ENCODE peak calls at places on chromosome 19, in six cellular contexts. L is Caki2, E is LoVo, V is tibial nerve, B is astrocyte of the cerebellum, R is T-helper 9 cell. Y is an unnamed sample.

GRCh38 chr19:34104099-34104498 is 68.2 kb upstream of the LSM14A start:
- DNase-seq in V (no peak), R (no peak), E (no peak), B (no peak), L (no peak), Y (no peak)

GRCh38 chr19:35446194-35446593 is 1.9 kb upstream of the FFAR2 start:
- DNase-seq in E (no peak), B (no peak), V (no peak), L (no peak), R (peak; percentile 9), Y (no peak)

GRCh38 chr19:15101479-15102082 is 5.6 kb upstream of the SYDE1 start:
- DNase-seq in B (peak; percentile 4), E (no peak), R (peak; percentile 21), V (no peak), L (peak; percentile 23), Y (no peak)

GRCh38 chr19:41530761-41531301 is 45.1 kb upstream of the CEACAM21 start:
- DNase-seq in B (no peak), V (no peak), E (no peak), L (no peak), R (no peak), Y (no peak)

GRCh38 chr19:15449620-15450527 is at the start of gene WIZ:
- DNase-seq in L (peak; percentile 37), R (peak; percentile 79), B (no peak), E (peak; percentile 70), V (peak; percentile 82), Y (no peak)

GRCh38 chr19:37778613-37779138 is 710 bp downstream of the ZNF573 start:
- DNase-seq in R (no peak), E (no peak), L (peak; percentile 41), V (no peak), B (no peak), Y (no peak)

GRCh38 chr19:6730153-6730804 is 7.1 kb downstream of the GPR108 start:
- DNase-seq in B (no peak), L (peak; percentile 63), E (no peak), R (peak; percentile 21), V (peak; percentile 86), Y (no peak)

GRCh38 chr19:12834976-12835757 is 788 bp upstream of the RTBDN start:
- DNase-seq in V (no peak), L (no peak), E (no peak), B (no peak), R (no peak), Y (no peak)

GRCh38 chr19:39709026-39709872 is 5.0 kb downstream of the LGALS14 start:
- DNase-seq in V (no peak), R (no peak), L (no peak), B (no peak), E (no peak), Y (no peak)

GRCh38 chr19:5941673-5942072 is 27.6 kb downstream of the CAPS start:
- DNase-seq in V (no peak), B (no peak), E (no peak), L (no peak), R (no peak), Y (no peak)

GRCh38 chr19:16559896-16560295 is 12.3 kb downstream of the SLC35E1 start:
- DNase-seq in B (peak; percentile 71), E (no peak), R (no peak), L (no peak), V (no peak), Y (no peak)

GRCh38 chr19:3104708-3104983 is 10.5 kb downstream of the GNA11 start:
- DNase-seq in L (no peak), B (no peak), V (no peak), E (no peak), R (no peak), Y (no peak)

GRCh38 chr19:3398114-3398899 is 31.9 kb downstream of the NFIC start:
- DNase-seq in R (no peak), V (peak; percentile 78), E (no peak), L (no peak), B (no peak), Y (no peak)

GRCh38 chr19:2771786-2772674 is 11.0 kb downstream of the SGTA start:
- DNase-seq in L (no peak), B (no peak), V (no peak), E (no peak), R (no peak), Y (no peak)

GRCh38 chr19:17172624-17173345 is 42.4 kb upstream of the USE1 start:
- DNase-seq in L (no peak), V (no peak), R (no peak), B (no peak), E (no peak), Y (no peak)

GRCh38 chr19:10193666-10194499 is 870 bp downstream of the DNMT1 start:
- DNase-seq in R (peak; percentile 12), E (peak; percentile 9), V (no peak), B (no peak), L (peak; percentile 20), Y (no peak)

GRCh38 chr19:16002380-16002779 is 53.6 kb downstream of the OR10H4 start:
- DNase-seq in L (no peak), E (no peak), V (no peak), R (no peak), B (no peak), Y (no peak)

GRCh38 chr19:7467009-7467989 is 21.5 kb downstream of the PEX11G start:
- DNase-seq in B (no peak), R (no peak), E (no peak), L (no peak), V (no peak), Y (no peak)

GRCh38 chr19:18329035-18329376 is 6.1 kb upstream of the LSM4 start:
- DNase-seq in L (no peak), R (no peak), B (no peak), V (no peak), E (no peak), Y (no peak)